ENCODE peak calls at places on chromosomes 11 and 22, in four cellular contexts. L is A549, W is astrocyte of the hippocampus, C is right cardiac atrium. A is an unnamed sample.

GRCh38 chr11:8533332-8533731 is 60.7 kb downstream of the STK33 start:
- DNase-seq in L (no peak), W (no peak), C (no peak), A (peak)

GRCh38 chr11:112856591-112856990 is 104.6 kb upstream of the NCAM1 start:
- DNase-seq in L (no peak), W (no peak), C (no peak), A (no peak)

GRCh38 chr11:69924308-69925161 is 105.3 kb upstream of the FGF3 start:
- DNase-seq in L (no peak), W (no peak), C (no peak), A (no peak)

GRCh38 chr11:117583063-117583801 is 213.8 kb downstream of the DSCAML1 start:
- DNase-seq in L (no peak), W (peak), C (peak), A (no peak)

GRCh38 chr11:15704064-15704463 is 589.3 kb downstream of the INSC start:
- DNase-seq in L (no peak), W (no peak), C (no peak), A (no peak)

GRCh38 chr11:61035086-61035835 is 63.8 kb downstream of the CD6 start:
- DNase-seq in L (no peak), W (peak), C (no peak), A (no peak)

GRCh38 chr11:116371146-116371545 is 401.6 kb downstream of the BUD13 start:
- DNase-seq in L (no peak), W (no peak), C (no peak), A (no peak)

GRCh38 chr11:3221408-3222002 is 2.9 kb upstream of the MRGPRG start:
- DNase-seq in L (no peak), W (no peak), C (no peak), A (no peak)

GRCh38 chr11:67463680-67464410 is 5.2 kb downstream of the TMEM134 start:
- DNase-seq in L (peak), W (no peak), C (peak), A (no peak)

GRCh38 chr11:35030716-35031213 is 108.2 kb upstream of the CD44 start:
- DNase-seq in L (peak), W (peak), C (peak), A (peak)

GRCh38 chr22:33873186-33873585 is 47.1 kb downstream of the LARGE1 start:
- DNase-seq in L (no peak), W (peak), C (peak), A (no peak)

A was measured in epithelial cell of prostate.